ENCODE peak calls at places on chromosomes 12 and 14, in five cellular contexts. One of them, this sample, is unnamed.

GRCh38 chr12:77072833-77073495 is 7.6 kb upstream of the E2F7 start:
- DNase-seq in HFFc6: no peak
- DNase-seq in cardiac fibroblast: peak; percentile 75
- DNase-seq in WTC11: no peak
- DNase-seq in heart left ventricle: no peak
- DNase-seq in this sample: no peak

GRCh38 chr14:55749946-55750345 is 169.9 kb downstream of the KTN1 start:
- DNase-seq in HFFc6: no peak
- DNase-seq in cardiac fibroblast: no peak
- DNase-seq in WTC11: peak; percentile 22
- DNase-seq in heart left ventricle: no peak
- DNase-seq in this sample: no peak

GRCh38 chr12:98999569-98999968 is 354.5 kb downstream of the APAF1 start:
- DNase-seq in HFFc6: no peak
- DNase-seq in cardiac fibroblast: no peak
- DNase-seq in WTC11: no peak
- DNase-seq in heart left ventricle: no peak
- DNase-seq in this sample: no peak

GRCh38 chr12:99935608-99936007 is 49.1 kb downstream of the ANKS1B start:
- DNase-seq in HFFc6: no peak
- DNase-seq in cardiac fibroblast: no peak
- DNase-seq in WTC11: no peak
- DNase-seq in heart left ventricle: no peak
- DNase-seq in this sample: no peak

GRCh38 chr12:21130998-21131397 is at the start of gene SLCO1B1:
- DNase-seq in HFFc6: no peak
- DNase-seq in cardiac fibroblast: no peak
- DNase-seq in WTC11: no peak
- DNase-seq in heart left ventricle: no peak
- DNase-seq in this sample: no peak

GRCh38 chr12:14460212-14460841 is 94.8 kb downstream of the ATF7IP start:
- DNase-seq in HFFc6: no peak
- DNase-seq in cardiac fibroblast: no peak
- DNase-seq in WTC11: no peak
- DNase-seq in heart left ventricle: no peak
- DNase-seq in this sample: no peak

GRCh38 chr12:95218852-95219171 is 1.2 kb downstream of the VEZT start:
- DNase-seq in HFFc6: no peak
- DNase-seq in cardiac fibroblast: peak; percentile 25
- DNase-seq in WTC11: no peak
- DNase-seq in heart left ventricle: no peak
- DNase-seq in this sample: peak; percentile 37

GRCh38 chr12:89353823-89354629 is 1.7 kb upstream of the DUSP6 start:
- DNase-seq in HFFc6: peak; percentile 62
- DNase-seq in cardiac fibroblast: peak; percentile 82
- DNase-seq in WTC11: peak; percentile 93
- DNase-seq in heart left ventricle: peak; percentile 91
- DNase-seq in this sample: peak; percentile 70

GRCh38 chr14:61537567-61538463 is 157.5 kb upstream of the HIF1A start:
- DNase-seq in HFFc6: peak; percentile 68
- DNase-seq in cardiac fibroblast: peak; percentile 96
- DNase-seq in WTC11: no peak
- DNase-seq in heart left ventricle: no peak
- DNase-seq in this sample: no peak

GRCh38 chr12:12807970-12808702 is 5.0 kb upstream of the DDX47 start:
- DNase-seq in HFFc6: no peak
- DNase-seq in cardiac fibroblast: peak; percentile 76
- DNase-seq in WTC11: no peak
- DNase-seq in heart left ventricle: peak; percentile 78
- DNase-seq in this sample: peak; percentile 50

GRCh38 chr14:72700338-72701231 is 193.3 kb downstream of the DPF3 start:
- DNase-seq in HFFc6: no peak
- DNase-seq in cardiac fibroblast: peak; percentile 16
- DNase-seq in WTC11: no peak
- DNase-seq in heart left ventricle: no peak
- DNase-seq in this sample: no peak

GRCh38 chr12:97778111-97778510 is 315.5 kb downstream of the RMST start:
- DNase-seq in HFFc6: no peak
- DNase-seq in cardiac fibroblast: no peak
- DNase-seq in WTC11: no peak
- DNase-seq in heart left ventricle: no peak
- DNase-seq in this sample: no peak

GRCh38 chr14:61553730-61554641 is 141.3 kb upstream of the HIF1A start:
- DNase-seq in HFFc6: peak; percentile 97
- DNase-seq in cardiac fibroblast: peak; percentile 99
- DNase-seq in WTC11: no peak
- DNase-seq in heart left ventricle: no peak
- DNase-seq in this sample: no peak

GRCh38 chr14:70842851-70843462 is 33.6 kb upstream of the MAP3K9 start:
- DNase-seq in HFFc6: no peak
- DNase-seq in cardiac fibroblast: peak; percentile 74
- DNase-seq in WTC11: no peak
- DNase-seq in heart left ventricle: no peak
- DNase-seq in this sample: no peak

GRCh38 chr12:53860426-53861223 is 78.0 kb upstream of the HOXC13 start:
- DNase-seq in HFFc6: no peak
- DNase-seq in cardiac fibroblast: peak; percentile 39
- DNase-seq in WTC11: no peak
- DNase-seq in heart left ventricle: no peak
- DNase-seq in this sample: no peak

GRCh38 chr14:49637534-49638078 is 2.6 kb upstream of the DNAAF2 start:
- DNase-seq in HFFc6: no peak
- DNase-seq in cardiac fibroblast: no peak
- DNase-seq in WTC11: no peak
- DNase-seq in heart left ventricle: no peak
- DNase-seq in this sample: no peak

GRCh38 chr14:102039157-102039556 is 47.7 kb downstream of the HSP90AA1 start:
- DNase-seq in HFFc6: no peak
- DNase-seq in cardiac fibroblast: no peak
- DNase-seq in WTC11: no peak
- DNase-seq in heart left ventricle: no peak
- DNase-seq in this sample: no peak

GRCh38 chr12:85559127-85559526 is 277.1 kb downstream of the RASSF9 start:
- DNase-seq in HFFc6: no peak
- DNase-seq in cardiac fibroblast: no peak
- DNase-seq in WTC11: no peak
- DNase-seq in heart left ventricle: no peak
- DNase-seq in this sample: no peak

GRCh38 chr14:91870001-91870400 is 2.7 kb upstream of the TC2N start:
- DNase-seq in HFFc6: no peak
- DNase-seq in cardiac fibroblast: peak; percentile 22
- DNase-seq in WTC11: no peak
- DNase-seq in heart left ventricle: no peak
- DNase-seq in this sample: no peak

GRCh38 chr12:8035440-8036010 is 3.0 kb downstream of the FOXJ2 start:
- DNase-seq in HFFc6: peak; percentile 41
- DNase-seq in cardiac fibroblast: no peak
- DNase-seq in WTC11: no peak
- DNase-seq in heart left ventricle: no peak
- DNase-seq in this sample: no peak

GRCh38 chr12:89347325-89347829 is 4.9 kb downstream of the DUSP6 start:
- DNase-seq in HFFc6: no peak
- DNase-seq in cardiac fibroblast: no peak
- DNase-seq in WTC11: no peak
- DNase-seq in heart left ventricle: no peak
- DNase-seq in this sample: no peak

GRCh38 chr12:3728686-3729085 is 24.2 kb downstream of the CRACR2A start:
- DNase-seq in HFFc6: no peak
- DNase-seq in cardiac fibroblast: no peak
- DNase-seq in WTC11: no peak
- DNase-seq in heart left ventricle: no peak
- DNase-seq in this sample: no peak

GRCh38 chr12:4322789-4323188 is 1.8 kb downstream of the TIGAR start:
- DNase-seq in HFFc6: no peak
- DNase-seq in cardiac fibroblast: no peak
- DNase-seq in WTC11: no peak
- DNase-seq in heart left ventricle: no peak
- DNase-seq in this sample: no peak

GRCh38 chr14:105010891-105011291 is 10.0 kb downstream of the CDCA4 start:
- DNase-seq in HFFc6: no peak
- DNase-seq in cardiac fibroblast: no peak
- DNase-seq in WTC11: no peak
- DNase-seq in heart left ventricle: no peak
- DNase-seq in this sample: no peak

GRCh38 chr12:69401940-69402339 is 42.4 kb downstream of the YEATS4 start:
- DNase-seq in HFFc6: no peak
- DNase-seq in cardiac fibroblast: no peak
- DNase-seq in WTC11: no peak
- DNase-seq in heart left ventricle: peak; percentile 26
- DNase-seq in this sample: no peak

GRCh38 chr14:36827861-36828260 is 166.2 kb downstream of the PAX9 start:
- DNase-seq in HFFc6: no peak
- DNase-seq in cardiac fibroblast: no peak
- DNase-seq in WTC11: no peak
- DNase-seq in heart left ventricle: no peak
- DNase-seq in this sample: no peak

GRCh38 chr12:126033746-126034145 is 968.5 kb downstream of the AACS start:
- DNase-seq in HFFc6: no peak
- DNase-seq in cardiac fibroblast: no peak
- DNase-seq in WTC11: no peak
- DNase-seq in heart left ventricle: no peak
- DNase-seq in this sample: no peak

GRCh38 chr14:90842726-90843125 is 26.5 kb upstream of the TTC7B start:
- DNase-seq in HFFc6: no peak
- DNase-seq in cardiac fibroblast: no peak
- DNase-seq in WTC11: no peak
- DNase-seq in heart left ventricle: no peak
- DNase-seq in this sample: no peak

GRCh38 chr12:52280319-52280795 is 5.9 kb downstream of the KRT86 start:
- DNase-seq in HFFc6: peak; percentile 90
- DNase-seq in cardiac fibroblast: peak; percentile 99
- DNase-seq in WTC11: no peak
- DNase-seq in heart left ventricle: no peak
- DNase-seq in this sample: no peak

GRCh38 chr14:53316504-53316903 is 163.4 kb upstream of the DDHD1 start:
- DNase-seq in HFFc6: no peak
- DNase-seq in cardiac fibroblast: no peak
- DNase-seq in WTC11: no peak
- DNase-seq in heart left ventricle: no peak
- DNase-seq in this sample: no peak

GRCh38 chr12:57523706-57524614 is 1.3 kb downstream of the MBD6 start:
- DNase-seq in HFFc6: no peak
- DNase-seq in cardiac fibroblast: peak; percentile 46
- DNase-seq in WTC11: no peak
- DNase-seq in heart left ventricle: no peak
- DNase-seq in this sample: no peak

GRCh38 chr12:77488041-77488620 is 342.6 kb upstream of the NAV3 start:
- DNase-seq in HFFc6: peak; percentile 5
- DNase-seq in cardiac fibroblast: peak; percentile 0
- DNase-seq in WTC11: no peak
- DNase-seq in heart left ventricle: no peak
- DNase-seq in this sample: no peak

GRCh38 chr14:87386453-87386980 is 606.5 kb downstream of the GALC start:
- DNase-seq in HFFc6: no peak
- DNase-seq in cardiac fibroblast: no peak
- DNase-seq in WTC11: no peak
- DNase-seq in heart left ventricle: no peak
- DNase-seq in this sample: no peak

GRCh38 chr12:124454735-124455134 is 112.7 kb downstream of the NCOR2 start:
- DNase-seq in HFFc6: peak; percentile 71
- DNase-seq in cardiac fibroblast: peak; percentile 81
- DNase-seq in WTC11: no peak
- DNase-seq in heart left ventricle: peak; percentile 12
- DNase-seq in this sample: no peak

GRCh38 chr14:29743566-29743965 is 184.1 kb downstream of the PRKD1 start:
- DNase-seq in HFFc6: no peak
- DNase-seq in cardiac fibroblast: no peak
- DNase-seq in WTC11: no peak
- DNase-seq in heart left ventricle: no peak
- DNase-seq in this sample: no peak

GRCh38 chr12:31235868-31236395 is 90.0 kb downstream of the SINHCAF start:
- DNase-seq in HFFc6: no peak
- DNase-seq in cardiac fibroblast: no peak
- DNase-seq in WTC11: no peak
- DNase-seq in heart left ventricle: no peak
- DNase-seq in this sample: no peak

GRCh38 chr14:89366580-89367448 is 50.2 kb downstream of the FOXN3 start:
- DNase-seq in HFFc6: no peak
- DNase-seq in cardiac fibroblast: no peak
- DNase-seq in WTC11: no peak
- DNase-seq in heart left ventricle: peak; percentile 49
- DNase-seq in this sample: no peak

GRCh38 chr12:130711751-130712150 is 4.3 kb downstream of the RIMBP2 start:
- DNase-seq in HFFc6: no peak
- DNase-seq in cardiac fibroblast: no peak
- DNase-seq in WTC11: no peak
- DNase-seq in heart left ventricle: no peak
- DNase-seq in this sample: no peak

GRCh38 chr12:78562358-78563205 is 302.0 kb upstream of the SYT1 start:
- DNase-seq in HFFc6: peak; percentile 30
- DNase-seq in cardiac fibroblast: peak; percentile 63
- DNase-seq in WTC11: no peak
- DNase-seq in heart left ventricle: no peak
- DNase-seq in this sample: no peak
- TF ChIP-seq CTCF in HFFc6: peak; percentile 79
- TF ChIP-seq CTCF in cardiac fibroblast: peak; percentile 42
- TF ChIP-seq CTCF in WTC11: peak; percentile 27
- TF ChIP-seq CTCF in heart left ventricle: no peak
- TF ChIP-seq CTCF in this sample: peak; percentile 7

GRCh38 chr12:29889737-29890136 is 106.0 kb upstream of the TMTC1 start:
- DNase-seq in HFFc6: no peak
- DNase-seq in cardiac fibroblast: peak; percentile 84
- DNase-seq in WTC11: peak; percentile 86
- DNase-seq in heart left ventricle: peak; percentile 71
- DNase-seq in this sample: no peak
- TF ChIP-seq CTCF in HFFc6: no peak
- TF ChIP-seq CTCF in cardiac fibroblast: peak; percentile 80
- TF ChIP-seq CTCF in WTC11: peak; percentile 80
- TF ChIP-seq CTCF in heart left ventricle: peak; percentile 68
- TF ChIP-seq CTCF in this sample: peak; percentile 34

GRCh38 chr12:92715625-92716024 is 12.8 kb downstream of the PLEKHG7 start:
- DNase-seq in HFFc6: no peak
- DNase-seq in cardiac fibroblast: no peak
- DNase-seq in WTC11: no peak
- DNase-seq in heart left ventricle: no peak
- DNase-seq in this sample: no peak

GRCh38 chr12:92718483-92718985 is 15.7 kb downstream of the PLEKHG7 start:
- DNase-seq in HFFc6: no peak
- DNase-seq in cardiac fibroblast: peak; percentile 43
- DNase-seq in WTC11: no peak
- DNase-seq in heart left ventricle: no peak
- DNase-seq in this sample: no peak

GRCh38 chr12:92719674-92720073 is 16.9 kb downstream of the PLEKHG7 start:
- DNase-seq in HFFc6: peak; percentile 23
- DNase-seq in cardiac fibroblast: peak; percentile 59
- DNase-seq in WTC11: no peak
- DNase-seq in heart left ventricle: no peak
- DNase-seq in this sample: no peak

GRCh38 chr12:92721130-92721529 is 18.3 kb downstream of the PLEKHG7 start:
- DNase-seq in HFFc6: no peak
- DNase-seq in cardiac fibroblast: no peak
- DNase-seq in WTC11: no peak
- DNase-seq in heart left ventricle: no peak
- DNase-seq in this sample: no peak

GRCh38 chr12:92717202-92717601 is 14.4 kb downstream of the PLEKHG7 start:
- DNase-seq in HFFc6: peak; percentile 24
- DNase-seq in cardiac fibroblast: peak; percentile 72
- DNase-seq in WTC11: peak; percentile 17
- DNase-seq in heart left ventricle: no peak
- DNase-seq in this sample: no peak
- TF ChIP-seq CTCF in HFFc6: peak; percentile 78
- TF ChIP-seq CTCF in cardiac fibroblast: peak; percentile 58
- TF ChIP-seq CTCF in WTC11: no peak
- TF ChIP-seq CTCF in heart left ventricle: peak; percentile 38
- TF ChIP-seq CTCF in this sample: peak; percentile 7

GRCh38 chr12:25195056-25195971 is at the start of the genes DNAI7 and ETFRF1:
- DNase-seq in HFFc6: peak; percentile 95
- DNase-seq in cardiac fibroblast: peak; percentile 95
- DNase-seq in WTC11: peak; percentile 100
- DNase-seq in heart left ventricle: peak; percentile 99
- DNase-seq in this sample: peak; percentile 94
- TF ChIP-seq CTCF in HFFc6: no peak
- TF ChIP-seq CTCF in cardiac fibroblast: no peak
- TF ChIP-seq CTCF in WTC11: no peak
- TF ChIP-seq CTCF in heart left ventricle: no peak
- TF ChIP-seq CTCF in this sample: no peak

This sample was measured in GM10248.